ENCODE peak calls at places on chromosomes 2 and 18, in six cellular contexts. X is CD8-positive, alpha-beta memory T cell; F is cardiac muscle cell; I is HCT116; W is spleen; T is left lung. O is an unnamed sample. For H3K4me1, the result is how much of the 10 kb centered on the place peaks cover.

GRCh38 chr2:98134138-98134537 is 47.2 kb downstream of the VWA3B start:
- DNase-seq in X (no peak), F (peak), I (no peak), W (peak), T (peak), O (no peak)

GRCh38 chr2:31980674-31981356 is 30.0 kb downstream of the MEMO1 start:
- DNase-seq in X (no peak), F (peak), I (no peak), W (no peak), T (no peak), O (no peak)

GRCh38 chr2:188403676-188404075 is 112.0 kb downstream of the GULP1 start:
- DNase-seq in X (no peak), F (no peak), I (no peak), W (no peak), T (no peak), O (no peak)

GRCh38 chr2:210480079-210480478 is 3.5 kb upstream of the LANCL1 start:
- DNase-seq in X (no peak), F (no peak), I (no peak), W (no peak), T (no peak), O (no peak)

GRCh38 chr2:178208336-178208735 is 14.0 kb downstream of the OSBPL6 start:
- DNase-seq in X (no peak), F (no peak), I (no peak), W (no peak), T (no peak), O (no peak)

GRCh38 chr2:111924617-111925107 is 26.3 kb downstream of the MERTK start:
- DNase-seq in X (no peak), F (no peak), I (no peak), W (no peak), T (no peak), O (no peak)

GRCh38 chr2:173146590-173146989 is 70.9 kb downstream of the MAP3K20 start:
- DNase-seq in X (no peak), F (no peak), I (no peak), W (no peak), T (no peak), O (no peak)

GRCh38 chr2:44291281-44292248 is 16.3 kb downstream of the SLC3A1 start:
- DNase-seq in X (no peak), F (peak), I (peak), W (no peak), T (peak), O (peak)

GRCh38 chr2:157836531-157836930 is 39.6 kb downstream of the ACVR1 start:
- DNase-seq in X (no peak), F (no peak), I (no peak), W (no peak), T (no peak), O (no peak)
- H3K4me1 ChIP-seq in X (under half), F (under half), I (under half), W (under half), T (under half), O (half or more)

DNA sequence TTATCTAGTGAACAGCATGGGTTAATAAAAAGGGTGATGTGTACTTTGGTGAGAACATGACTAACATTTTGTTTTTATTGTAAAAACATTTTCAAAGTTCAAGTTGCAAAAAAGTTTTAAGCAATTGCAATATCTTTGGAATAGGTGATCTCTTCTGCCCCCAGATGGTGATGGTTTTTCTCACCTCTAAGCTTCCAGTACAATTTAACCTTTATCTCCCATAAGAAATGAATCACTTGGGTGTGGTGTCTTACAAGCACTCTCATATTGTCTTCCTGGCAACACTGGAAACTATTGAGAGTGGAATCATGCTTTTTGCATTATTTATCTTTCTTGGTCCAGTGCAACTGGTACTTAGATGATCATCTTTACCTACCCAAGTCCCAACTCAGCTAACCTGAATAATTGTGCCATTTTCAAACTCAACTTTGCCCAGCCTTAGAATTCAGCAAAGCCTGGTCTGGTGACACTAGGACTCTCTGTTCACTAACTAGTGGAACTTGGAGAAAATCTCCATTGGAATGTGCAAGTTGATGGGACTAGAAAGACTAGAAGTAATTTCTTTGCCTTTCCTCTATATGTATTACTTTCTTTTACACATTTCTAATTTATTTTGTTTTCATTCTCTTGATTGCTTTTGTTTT is 964.6 kb upstream of the ZEB2 start:
- DNase-seq in X (no peak), F (peak), I (peak), W (no peak), T (no peak), O (no peak)
- H3K27ac ChIP-seq in X (no peak), F (no peak), I (no peak), W (no peak), T (no peak), O (no peak)

GRCh38 chr18:3264362-3264761 is 2.4 kb downstream of the MYL12B start:
- DNase-seq in X (no peak), F (no peak), I (no peak), W (no peak), T (no peak), O (no peak)
- H3K4me1 ChIP-seq in X (half or more), F (under half), I (under half), W (half or more), T (under half), O (half or more)

DNA sequence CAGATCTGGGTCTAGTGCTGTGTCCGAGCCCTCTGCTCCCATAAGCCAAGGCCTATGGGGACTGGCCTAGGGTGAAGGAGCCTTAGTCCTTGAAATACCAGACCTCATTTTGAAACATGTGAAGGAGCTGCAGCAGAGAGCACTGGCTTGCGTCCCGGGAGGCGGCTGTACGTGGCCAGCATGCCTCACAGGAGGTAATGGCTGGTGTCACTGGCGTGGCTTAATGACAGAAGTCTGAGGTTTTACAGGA is 72.7 kb upstream of the OTOS start:
- DNase-seq in X (no peak), F (no peak), I (no peak), W (peak), T (peak), O (no peak)
- H3K27ac ChIP-seq in X (no peak), F (no peak), I (no peak), W (no peak), T (no peak), O (no peak)

GRCh38 chr2:234961784-234962183 is 10.0 kb downstream of the SH3BP4 start:
- DNase-seq in X (no peak), F (no peak), I (no peak), W (peak), T (peak), O (no peak)
- H3K4me1 ChIP-seq in X (under half), F (under half), I (under half), W (under half), T (under half), O (under half)

DNA sequence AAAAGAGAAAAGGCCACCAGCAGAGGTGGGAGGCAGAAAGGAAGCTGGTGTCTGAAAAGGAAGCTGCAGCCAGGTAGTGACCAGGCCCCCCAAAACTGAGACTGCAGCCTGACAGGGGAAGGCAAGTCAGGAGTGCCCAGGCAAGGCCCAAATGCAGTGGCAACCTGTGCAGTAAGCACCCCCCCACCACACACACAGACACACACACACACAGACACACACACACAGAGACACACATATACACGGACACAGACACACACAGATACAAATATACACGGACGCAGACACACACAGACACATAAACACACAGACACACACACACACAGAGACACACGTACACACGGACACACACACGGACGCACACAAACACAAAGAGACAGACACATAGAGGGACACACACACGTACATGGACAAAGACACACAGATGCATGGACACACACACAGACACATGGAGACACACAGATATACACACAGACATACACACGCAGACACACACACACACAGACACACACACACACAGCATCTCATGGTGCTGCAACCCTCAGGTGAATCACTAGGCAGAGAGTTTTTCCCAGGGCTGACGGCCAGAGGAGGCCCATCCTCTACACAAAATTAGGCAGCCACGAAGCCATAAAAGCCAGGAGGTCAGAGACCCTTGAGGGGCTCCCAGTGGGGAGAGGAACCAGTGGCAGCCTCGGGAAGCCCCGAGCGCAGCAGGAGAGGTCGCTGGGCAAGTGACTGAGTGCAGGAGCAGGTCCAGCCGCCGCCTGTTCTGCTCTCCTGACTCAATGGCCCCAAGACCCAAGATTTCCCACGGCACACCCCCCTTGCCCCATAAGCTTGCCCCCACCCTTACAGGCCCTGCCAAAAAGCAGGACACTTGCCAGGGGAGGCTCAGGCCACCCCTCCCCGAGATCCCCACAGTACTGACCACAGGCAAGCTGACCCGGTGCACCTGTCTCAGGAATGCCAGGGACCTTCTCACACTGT is 6.3 kb downstream of the SDC1 start:
- DNase-seq in X (no peak), F (no peak), I (no peak), W (peak), T (no peak), O (no peak)
- H3K27ac ChIP-seq in X (no peak), F (no peak), I (no peak), W (no peak), T (peak), O (no peak)

DNA sequence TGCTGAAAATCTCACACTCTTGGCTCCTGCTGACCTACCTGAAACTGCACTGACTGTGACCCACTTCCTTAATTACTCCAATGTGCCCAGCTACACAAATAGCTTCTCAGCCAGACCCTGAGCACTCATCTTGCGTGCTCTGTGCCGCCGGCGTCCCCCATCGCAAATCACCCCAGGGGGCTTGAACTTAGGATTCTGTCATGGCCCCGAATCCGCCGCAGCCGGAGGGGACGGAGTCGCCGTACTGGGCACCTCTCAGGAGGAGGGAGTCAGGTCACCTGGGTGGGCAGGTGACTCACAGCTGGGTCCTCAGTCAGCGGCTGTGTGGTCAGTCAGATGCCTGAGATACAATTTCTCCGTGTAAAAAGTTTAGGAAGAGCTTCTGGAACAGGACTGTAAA is 804.9 kb upstream of the SALL3 start:
- DNase-seq in X (no peak), F (no peak), I (no peak), W (no peak), T (no peak), O (no peak)
- H3K4me1 ChIP-seq in X (under half), F (under half), I (under half), W (under half), T (under half), O (under half)

DNA sequence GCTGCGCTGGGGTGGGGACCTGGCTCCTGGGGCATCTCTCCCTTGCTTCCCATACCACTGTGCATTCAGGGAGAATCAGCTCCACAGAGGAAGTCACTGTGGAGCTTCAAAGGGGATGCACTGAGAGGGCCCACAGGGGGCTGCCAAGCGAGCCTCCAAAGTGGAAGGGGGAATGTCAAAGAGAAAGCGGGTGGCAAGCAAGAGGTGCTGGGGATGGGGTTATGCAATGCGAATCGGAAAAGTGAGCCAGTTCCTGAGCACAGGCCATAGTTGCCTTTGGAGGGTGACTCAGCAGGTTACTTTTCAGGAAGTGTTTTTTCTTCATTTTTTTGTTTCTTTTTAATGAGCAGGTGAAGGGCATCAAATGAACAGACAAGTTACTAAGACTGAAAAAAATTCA is 17.6 kb downstream of the PMAIP1 start:
- DNase-seq in X (no peak), F (peak), I (no peak), W (no peak), T (peak), O (no peak)
- H3K27ac ChIP-seq in X (no peak), F (no peak), I (peak), W (peak), T (no peak), O (no peak)